ENCODE peak calls at places on chromosomes 4 and X, in nine cellular contexts. B is NCI-H460; Z is CD8-positive, alpha-beta memory T cell; R is effector CD4-positive, alpha-beta T cell; G is iris pigment epithelial cell; L is cardiac muscle cell; U is D341Med; A is activated CD4-positive, alpha-beta T cell treated with anti-CD3 and anti-CD28 coated beads, Interleukin-2, amount 10 ng/mL, durations not matched to agents 7 days and 5 days; O is DMS153. I is an unnamed sample.

GRCh38 chr4:26753642-26754041 is 107.0 kb upstream of the STIM2 start:
- DNase-seq in B (no peak), Z (no peak), R (no peak), G (peak), L (peak), U (no peak), A (no peak), O (peak), I (no peak)

GRCh38 chr4:244471-244870 is 60.8 kb downstream of the ZNF732 start:
- DNase-seq in B (peak), Z (peak), R (peak), G (no peak), L (peak), U (peak), A (peak), O (no peak), I (peak)

GRCh38 chr4:106864231-106864630 is 171.9 kb downstream of the DKK2 start:
- DNase-seq in B (no peak), Z (no peak), R (no peak), G (peak), L (no peak), U (no peak), A (no peak), O (no peak), I (no peak)

GRCh38 chrX:50814701-50815476 is 895 bp upstream of the SHROOM4 start:
- DNase-seq in B (no peak), Z (no peak), R (no peak), G (peak), L (peak), U (no peak), A (no peak), O (no peak), I (no peak)

GRCh38 chrX:16970977-16971376 is 24.5 kb downstream of the REPS2 start:
- DNase-seq in B (no peak), Z (no peak), R (no peak), G (peak), L (peak), U (no peak), A (no peak), O (no peak), I (no peak)

GRCh38 chr4:99855677-99856076 is 38.5 kb downstream of the LAMTOR3 start:
- DNase-seq in B (no peak), Z (no peak), R (no peak), G (peak), L (peak), U (no peak), A (peak), O (no peak), I (no peak)

GRCh38 chr4:25861951-25862410 is 807 bp downstream of the SEL1L3 start:
- DNase-seq in B (no peak), Z (no peak), R (no peak), G (peak), L (peak), U (peak), A (peak), O (no peak), I (peak)

GRCh38 chr4:179325181-179325580 is 1882.9 kb upstream of the AGA start:
- DNase-seq in B (no peak), Z (no peak), R (no peak), G (peak), L (no peak), U (no peak), A (no peak), O (no peak), I (no peak)

GRCh38 chr4:168771251-168771650 is 238.8 kb downstream of the CBR4 start:
- DNase-seq in B (no peak), Z (no peak), R (no peak), G (no peak), L (no peak), U (no peak), A (no peak), O (no peak), I (no peak)

GRCh38 chrX:152642931-152643525 is 5.3 kb downstream of the GABRQ start:
- DNase-seq in B (no peak), Z (no peak), R (no peak), G (no peak), L (no peak), U (no peak), A (no peak), O (no peak), I (no peak)

GRCh38 chrX:120021927-120022326 is 55.6 kb downstream of the RHOXF2B start:
- DNase-seq in B (no peak), Z (no peak), R (no peak), G (no peak), L (no peak), U (no peak), A (no peak), O (no peak), I (no peak)